ENCODE peak calls at places on chromosomes 1 and 21, in ten cellular contexts. One of them, this sample, is unnamed.

GRCh38 chr1:204212715-204213114 is 1.1 kb downstream of the GOLT1A start:
- DNase-seq in endodermal cell: peak; percentile 27
- DNase-seq in fibroblast of lung: no peak
- DNase-seq in mesenchymal stem cell: no peak
- DNase-seq in adipocyte: no peak
- DNase-seq in IMR-90: no peak
- DNase-seq in SK-N-SH: no peak
- DNase-seq in neuronal stem cell: no peak
- DNase-seq in K562: no peak
- DNase-seq in endothelial cell of umbilical vein: no peak
- DNase-seq in this sample: no peak

GRCh38 chr1:32464716-32465540 is at the start of gene ZBTB8B:
- DNase-seq in endodermal cell: peak; percentile 99
- DNase-seq in fibroblast of lung: peak; percentile 68
- DNase-seq in mesenchymal stem cell: peak; percentile 39
- DNase-seq in adipocyte: peak; percentile 58
- DNase-seq in IMR-90: peak; percentile 41
- DNase-seq in SK-N-SH: peak; percentile 99
- DNase-seq in neuronal stem cell: peak; percentile 93
- DNase-seq in K562: peak; percentile 74
- DNase-seq in endothelial cell of umbilical vein: peak; percentile 68
- DNase-seq in this sample: peak; percentile 70

GRCh38 chr1:155167166-155168104 is 5.7 kb downstream of the KRTCAP2 start:
- DNase-seq in endodermal cell: peak; percentile 97
- DNase-seq in fibroblast of lung: peak; percentile 59
- DNase-seq in mesenchymal stem cell: peak; percentile 80
- DNase-seq in adipocyte: peak; percentile 94
- DNase-seq in IMR-90: peak; percentile 72
- DNase-seq in SK-N-SH: peak; percentile 89
- DNase-seq in neuronal stem cell: peak; percentile 94
- DNase-seq in K562: peak; percentile 85
- DNase-seq in endothelial cell of umbilical vein: peak; percentile 91
- DNase-seq in this sample: peak; percentile 71

GRCh38 chr1:34824817-34825454 is 32.1 kb downstream of the GJA4 start:
- DNase-seq in endodermal cell: peak; percentile 42
- DNase-seq in fibroblast of lung: no peak
- DNase-seq in mesenchymal stem cell: no peak
- DNase-seq in adipocyte: no peak
- DNase-seq in IMR-90: no peak
- DNase-seq in SK-N-SH: peak; percentile 28
- DNase-seq in neuronal stem cell: no peak
- DNase-seq in K562: no peak
- DNase-seq in endothelial cell of umbilical vein: peak; percentile 20
- DNase-seq in this sample: no peak

GRCh38 chr1:198837276-198838021 is 198.6 kb downstream of the PTPRC start:
- DNase-seq in endodermal cell: no peak
- DNase-seq in fibroblast of lung: no peak
- DNase-seq in mesenchymal stem cell: no peak
- DNase-seq in adipocyte: no peak
- DNase-seq in IMR-90: no peak
- DNase-seq in SK-N-SH: no peak
- DNase-seq in neuronal stem cell: no peak
- DNase-seq in K562: no peak
- DNase-seq in endothelial cell of umbilical vein: no peak
- DNase-seq in this sample: peak; percentile 38

GRCh38 chr1:154418898-154419619 is 13.9 kb downstream of the IL6R start:
- DNase-seq in endodermal cell: peak; percentile 38
- DNase-seq in fibroblast of lung: no peak
- DNase-seq in mesenchymal stem cell: no peak
- DNase-seq in adipocyte: no peak
- DNase-seq in IMR-90: no peak
- DNase-seq in SK-N-SH: no peak
- DNase-seq in neuronal stem cell: no peak
- DNase-seq in K562: no peak
- DNase-seq in endothelial cell of umbilical vein: no peak
- DNase-seq in this sample: no peak

GRCh38 chr1:196105901-196106300 is 502.3 kb downstream of the KCNT2 start:
- DNase-seq in endodermal cell: no peak
- DNase-seq in fibroblast of lung: peak; percentile 54
- DNase-seq in mesenchymal stem cell: no peak
- DNase-seq in adipocyte: peak; percentile 32
- DNase-seq in IMR-90: no peak
- DNase-seq in SK-N-SH: no peak
- DNase-seq in neuronal stem cell: no peak
- DNase-seq in K562: no peak
- DNase-seq in endothelial cell of umbilical vein: no peak
- DNase-seq in this sample: peak; percentile 16

GRCh38 chr1:1986451-1987141 is 17.0 kb downstream of the CFAP74 start:
- DNase-seq in endodermal cell: peak; percentile 64
- DNase-seq in fibroblast of lung: no peak
- DNase-seq in mesenchymal stem cell: no peak
- DNase-seq in adipocyte: no peak
- DNase-seq in IMR-90: no peak
- DNase-seq in SK-N-SH: no peak
- DNase-seq in neuronal stem cell: no peak
- DNase-seq in K562: no peak
- DNase-seq in endothelial cell of umbilical vein: no peak
- DNase-seq in this sample: no peak

GRCh38 chr1:172745014-172745413 is 86.1 kb downstream of the FASLG start:
- DNase-seq in endodermal cell: peak; percentile 69
- DNase-seq in fibroblast of lung: peak; percentile 82
- DNase-seq in mesenchymal stem cell: peak; percentile 89
- DNase-seq in adipocyte: peak; percentile 87
- DNase-seq in IMR-90: peak; percentile 89
- DNase-seq in SK-N-SH: peak; percentile 22
- DNase-seq in neuronal stem cell: peak; percentile 41
- DNase-seq in K562: peak; percentile 41
- DNase-seq in endothelial cell of umbilical vein: peak; percentile 82
- DNase-seq in this sample: peak; percentile 78

GRCh38 chr1:81172483-81172882 is 628.3 kb upstream of the ADGRL2 start:
- DNase-seq in endodermal cell: no peak
- DNase-seq in fibroblast of lung: no peak
- DNase-seq in mesenchymal stem cell: no peak
- DNase-seq in adipocyte: no peak
- DNase-seq in IMR-90: no peak
- DNase-seq in SK-N-SH: no peak
- DNase-seq in neuronal stem cell: no peak
- DNase-seq in K562: no peak
- DNase-seq in endothelial cell of umbilical vein: no peak
- DNase-seq in this sample: no peak

GRCh38 chr1:78370356-78370755 is 120.4 kb upstream of the PTGFR start:
- DNase-seq in endodermal cell: no peak
- DNase-seq in fibroblast of lung: peak; percentile 72
- DNase-seq in mesenchymal stem cell: no peak
- DNase-seq in adipocyte: peak; percentile 61
- DNase-seq in IMR-90: peak; percentile 73
- DNase-seq in SK-N-SH: no peak
- DNase-seq in neuronal stem cell: no peak
- DNase-seq in K562: no peak
- DNase-seq in endothelial cell of umbilical vein: peak; percentile 43
- DNase-seq in this sample: peak; percentile 73

GRCh38 chr1:156691665-156692408 is 13.5 kb downstream of the CRABP2 start:
- DNase-seq in endodermal cell: peak; percentile 88
- DNase-seq in fibroblast of lung: peak; percentile 69
- DNase-seq in mesenchymal stem cell: peak; percentile 50
- DNase-seq in adipocyte: peak; percentile 34
- DNase-seq in IMR-90: peak; percentile 47
- DNase-seq in SK-N-SH: no peak
- DNase-seq in neuronal stem cell: no peak
- DNase-seq in K562: peak; percentile 45
- DNase-seq in endothelial cell of umbilical vein: no peak
- DNase-seq in this sample: peak; percentile 94

GRCh38 chr1:11072216-11072917 is 12.5 kb upstream of the SRM start:
- DNase-seq in endodermal cell: no peak
- DNase-seq in fibroblast of lung: no peak
- DNase-seq in mesenchymal stem cell: no peak
- DNase-seq in adipocyte: no peak
- DNase-seq in IMR-90: no peak
- DNase-seq in SK-N-SH: no peak
- DNase-seq in neuronal stem cell: no peak
- DNase-seq in K562: no peak
- DNase-seq in endothelial cell of umbilical vein: no peak
- DNase-seq in this sample: no peak

GRCh38 chr1:198575292-198575691 is 34.8 kb upstream of the ATP6V1G3 start:
- DNase-seq in endodermal cell: no peak
- DNase-seq in fibroblast of lung: no peak
- DNase-seq in mesenchymal stem cell: no peak
- DNase-seq in adipocyte: no peak
- DNase-seq in IMR-90: no peak
- DNase-seq in SK-N-SH: no peak
- DNase-seq in neuronal stem cell: no peak
- DNase-seq in K562: no peak
- DNase-seq in endothelial cell of umbilical vein: no peak
- DNase-seq in this sample: no peak

GRCh38 chr21:41928621-41929220 is 25.1 kb downstream of the C2CD2 start:
- DNase-seq in endodermal cell: no peak
- DNase-seq in fibroblast of lung: no peak
- DNase-seq in mesenchymal stem cell: peak; percentile 58
- DNase-seq in adipocyte: no peak
- DNase-seq in IMR-90: no peak
- DNase-seq in SK-N-SH: no peak
- DNase-seq in neuronal stem cell: no peak
- DNase-seq in K562: no peak
- DNase-seq in endothelial cell of umbilical vein: peak; percentile 25
- DNase-seq in this sample: no peak
- H3K9ac ChIP-seq in endodermal cell: no peak overlapping the region
- H3K9ac ChIP-seq in fibroblast of lung: no peak overlapping the region
- H3K9ac ChIP-seq in mesenchymal stem cell: no peak overlapping the region
- H3K9ac ChIP-seq in adipocyte: no peak overlapping the region
- H3K9ac ChIP-seq in IMR-90: no peak overlapping the region
- H3K9ac ChIP-seq in SK-N-SH: no peak overlapping the region
- H3K9ac ChIP-seq in neuronal stem cell: no peak overlapping the region
- H3K9ac ChIP-seq in K562: no peak overlapping the region
- H3K9ac ChIP-seq in endothelial cell of umbilical vein: no peak overlapping the region
- H3K9ac ChIP-seq in this sample: no peak overlapping the region

GRCh38 chr1:22131062-22131461 is 11.8 kb downstream of the WNT4 start:
- DNase-seq in endodermal cell: no peak
- DNase-seq in fibroblast of lung: no peak
- DNase-seq in mesenchymal stem cell: no peak
- DNase-seq in adipocyte: no peak
- DNase-seq in IMR-90: no peak
- DNase-seq in SK-N-SH: no peak
- DNase-seq in neuronal stem cell: no peak
- DNase-seq in K562: no peak
- DNase-seq in endothelial cell of umbilical vein: no peak
- DNase-seq in this sample: no peak

GRCh38 chr1:22133247-22133927 is 9.5 kb downstream of the WNT4 start:
- DNase-seq in endodermal cell: peak; percentile 69
- DNase-seq in fibroblast of lung: no peak
- DNase-seq in mesenchymal stem cell: no peak
- DNase-seq in adipocyte: no peak
- DNase-seq in IMR-90: no peak
- DNase-seq in SK-N-SH: no peak
- DNase-seq in neuronal stem cell: no peak
- DNase-seq in K562: no peak
- DNase-seq in endothelial cell of umbilical vein: no peak
- DNase-seq in this sample: no peak

GRCh38 chr1:22132517-22133235 is 10.2 kb downstream of the WNT4 start:
- DNase-seq in endodermal cell: no peak
- DNase-seq in fibroblast of lung: peak; percentile 74
- DNase-seq in mesenchymal stem cell: no peak
- DNase-seq in adipocyte: peak; percentile 78
- DNase-seq in IMR-90: peak; percentile 71
- DNase-seq in SK-N-SH: no peak
- DNase-seq in neuronal stem cell: no peak
- DNase-seq in K562: no peak
- DNase-seq in endothelial cell of umbilical vein: peak; percentile 74
- DNase-seq in this sample: peak; percentile 50

GRCh38 chr1:22131875-22132486 is 10.9 kb downstream of the WNT4 start:
- DNase-seq in endodermal cell: peak; percentile 93
- DNase-seq in fibroblast of lung: no peak
- DNase-seq in mesenchymal stem cell: peak; percentile 44
- DNase-seq in adipocyte: peak; percentile 17
- DNase-seq in IMR-90: no peak
- DNase-seq in SK-N-SH: peak; percentile 92
- DNase-seq in neuronal stem cell: peak; percentile 59
- DNase-seq in K562: peak; percentile 85
- DNase-seq in endothelial cell of umbilical vein: peak; percentile 37
- DNase-seq in this sample: peak; percentile 26

DNA sequence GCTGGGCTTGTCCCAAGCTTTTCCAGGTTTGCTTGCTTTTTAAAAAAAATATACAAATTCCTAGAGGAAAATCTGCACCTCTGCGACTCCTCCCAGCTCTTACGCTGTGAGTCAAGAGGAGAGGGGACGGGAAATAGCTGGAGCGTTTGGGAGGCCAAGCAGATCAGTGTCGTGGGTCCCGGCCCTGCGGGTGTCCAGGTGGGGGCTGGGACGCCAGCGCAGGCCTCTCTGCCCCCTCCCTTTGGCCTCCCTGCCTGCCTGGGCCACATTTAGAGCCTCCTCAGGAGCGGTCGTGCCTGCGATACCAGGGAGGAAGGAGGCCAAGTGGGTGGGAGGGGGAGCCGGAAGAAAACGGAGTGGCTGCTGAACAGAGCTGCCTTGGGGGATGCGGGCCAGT is 9.0 kb downstream of the WNT4 start:
- DNase-seq in endodermal cell: no peak
- DNase-seq in fibroblast of lung: no peak
- DNase-seq in mesenchymal stem cell: no peak
- DNase-seq in adipocyte: no peak
- DNase-seq in IMR-90: no peak
- DNase-seq in SK-N-SH: no peak
- DNase-seq in neuronal stem cell: no peak
- DNase-seq in K562: no peak
- DNase-seq in endothelial cell of umbilical vein: no peak
- DNase-seq in this sample: no peak
- H3K4me3 ChIP-seq in endodermal cell: no peak overlapping the region
- H3K4me3 ChIP-seq in fibroblast of lung: no peak overlapping the region
- H3K4me3 ChIP-seq in mesenchymal stem cell: no peak overlapping the region
- H3K4me3 ChIP-seq in adipocyte: no peak overlapping the region
- H3K4me3 ChIP-seq in IMR-90: no peak overlapping the region
- H3K4me3 ChIP-seq in SK-N-SH: no peak overlapping the region
- H3K4me3 ChIP-seq in neuronal stem cell: no peak overlapping the region
- H3K4me3 ChIP-seq in K562: no peak overlapping the region
- H3K4me3 ChIP-seq in endothelial cell of umbilical vein: no peak overlapping the region
- H3K4me3 ChIP-seq in this sample: no peak overlapping the region

DNA sequence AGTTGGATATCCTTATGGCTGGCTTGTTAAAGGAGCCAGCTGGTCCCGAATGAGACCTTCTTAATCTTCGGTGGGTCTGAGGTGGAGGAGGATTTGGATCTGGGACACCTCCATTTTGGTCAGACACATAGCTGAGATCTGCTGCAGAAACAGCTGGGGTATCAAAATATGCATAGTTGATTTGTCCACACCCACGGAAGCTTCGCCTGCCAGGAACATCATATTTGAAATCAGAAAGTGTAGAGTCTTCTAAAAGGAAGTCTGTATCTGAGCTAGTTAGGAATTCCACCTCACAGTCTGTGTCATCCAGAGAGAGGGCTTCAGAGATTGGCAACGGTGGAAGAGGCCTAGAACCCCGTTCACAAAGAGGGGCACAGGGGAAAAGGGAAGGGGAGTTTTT is 12.3 kb downstream of the ERRFI1 start:
- DNase-seq in endodermal cell: no peak
- DNase-seq in fibroblast of lung: peak; percentile 38
- DNase-seq in mesenchymal stem cell: no peak
- DNase-seq in adipocyte: peak; percentile 10
- DNase-seq in IMR-90: no peak
- DNase-seq in SK-N-SH: no peak
- DNase-seq in neuronal stem cell: no peak
- DNase-seq in K562: no peak
- DNase-seq in endothelial cell of umbilical vein: no peak
- DNase-seq in this sample: no peak
- H3K4me1 ChIP-seq in endodermal cell: peaks cover 17% of the 10 kb centered on the region
- H3K4me1 ChIP-seq in fibroblast of lung: peaks cover 34% of the 10 kb centered on the region
- H3K4me1 ChIP-seq in mesenchymal stem cell: peaks cover 3% of the 10 kb centered on the region
- H3K4me1 ChIP-seq in adipocyte: peaks cover 72% of the 10 kb centered on the region
- H3K4me1 ChIP-seq in IMR-90: peaks cover 15% of the 10 kb centered on the region
- H3K4me1 ChIP-seq in SK-N-SH: peaks cover 13% of the 10 kb centered on the region
- H3K4me1 ChIP-seq in neuronal stem cell: peaks cover 26% of the 10 kb centered on the region
- H3K4me1 ChIP-seq in K562: peaks cover 7% of the 10 kb centered on the region
- H3K4me1 ChIP-seq in endothelial cell of umbilical vein: peaks cover 38% of the 10 kb centered on the region
- H3K4me1 ChIP-seq in this sample: peaks cover 44% of the 10 kb centered on the region

GRCh38 chr1:115666206-115666605 is 24.4 kb downstream of the VANGL1 start:
- DNase-seq in endodermal cell: no peak
- DNase-seq in fibroblast of lung: no peak
- DNase-seq in mesenchymal stem cell: no peak
- DNase-seq in adipocyte: no peak
- DNase-seq in IMR-90: no peak
- DNase-seq in SK-N-SH: no peak
- DNase-seq in neuronal stem cell: no peak
- DNase-seq in K562: no peak
- DNase-seq in endothelial cell of umbilical vein: no peak
- DNase-seq in this sample: no peak
- H3K9ac ChIP-seq in endodermal cell: no peak overlapping the region
- H3K9ac ChIP-seq in fibroblast of lung: no peak overlapping the region
- H3K9ac ChIP-seq in mesenchymal stem cell: no peak overlapping the region
- H3K9ac ChIP-seq in adipocyte: no peak overlapping the region
- H3K9ac ChIP-seq in IMR-90: no peak overlapping the region
- H3K9ac ChIP-seq in SK-N-SH: no peak overlapping the region
- H3K9ac ChIP-seq in neuronal stem cell: no peak overlapping the region
- H3K9ac ChIP-seq in K562: peak overlapping the region; percentile 49
- H3K9ac ChIP-seq in endothelial cell of umbilical vein: no peak overlapping the region
- H3K9ac ChIP-seq in this sample: no peak overlapping the region

This sample was measured in mammary epithelial cell.